ENCODE peak calls at places on chromosomes 13 and 19, in four cellular contexts. G is T-helper 9 cell, L is amygdala, U is NCI-H146. K is an unnamed sample.

GRCh38 chr19:54694648-54695047 is 29.6 kb upstream of the KIR3DL3 start:
- DNase-seq in L (no peak), G (no peak), U (no peak), K (no peak)

GRCh38 chr19:32367948-32368536 is 22.6 kb downstream of the ZNF507 start:
- DNase-seq in U (no peak), G (no peak), L (no peak), K (no peak)

GRCh38 chr13:72004975-72005374 is 138.0 kb upstream of the DACH1 start:
- DNase-seq in U (no peak), G (no peak), L (no peak), K (no peak)

GRCh38 chr19:31100945-31101344 is 248.3 kb downstream of the TSHZ3 start:
- DNase-seq in U (no peak), L (no peak), G (no peak), K (no peak)

GRCh38 chr13:43545317-43545874 is 241.4 kb downstream of the ENOX1 start:
- DNase-seq in G (no peak), L (no peak), U (no peak), K (no peak)

GRCh38 chr13:80463673-80464352 is 122.9 kb upstream of the SPRY2 start:
- DNase-seq in L (no peak), U (no peak), G (no peak), K (no peak)

GRCh38 chr13:100875392-100876043 is 200.9 kb upstream of the TMTC4 start:
- DNase-seq in G (no peak), L (no peak), U (no peak), K (no peak)

GRCh38 chr19:41161903-41162302 is 31.1 kb upstream of the CYP2S1 start:
- DNase-seq in U (no peak), G (no peak), L (no peak), K (no peak)

GRCh38 chr19:5354403-5354802 is 13.8 kb upstream of the PTPRS start:
- DNase-seq in U (no peak), G (no peak), L (no peak), K (no peak)

GRCh38 chr13:31909889-31910551 is 121.6 kb upstream of the FRY start:
- DNase-seq in G (peak; percentile 55), L (no peak), U (peak; percentile 78), K (no peak)

GRCh38 chr19:51461723-51462161 is 3.5 kb upstream of the SIGLEC8 start:
- DNase-seq in U (no peak), G (no peak), L (no peak), K (no peak)

GRCh38 chr13:21365574-21365973 is 93.5 kb downstream of the ZDHHC20 start:
- DNase-seq in L (no peak), G (no peak), U (no peak), K (no peak)

GRCh38 chr19:6739884-6740588 is 556 bp downstream of the TRIP10 start:
- DNase-seq in L (no peak), G (peak; percentile 19), U (peak; percentile 18), K (no peak)

GRCh38 chr13:94033098-94033497 is 446.4 kb downstream of the DCT start:
- DNase-seq in U (no peak), L (no peak), G (no peak), K (no peak)

GRCh38 chr19:33712268-33712667 is 84.4 kb upstream of the KCTD15 start:
- DNase-seq in L (no peak), G (no peak), U (no peak), K (no peak)

GRCh38 chr19:16136185-16137067 is 7.1 kb upstream of the HSH2D start:
- DNase-seq in U (peak; percentile 54), G (no peak), L (no peak), K (no peak)

GRCh38 chr19:31894451-31894850 is 451.0 kb upstream of the ZNF507 start:
- DNase-seq in G (no peak), U (no peak), L (no peak), K (no peak)

GRCh38 chr19:6568816-6569215 is 22.1 kb downstream of the CD70 start:
- DNase-seq in U (no peak), L (no peak), G (no peak), K (no peak)

GRCh38 chr19:54448037-54448773 is 794 bp upstream of the LENG8 start:
- DNase-seq in G (no peak), L (no peak), U (peak; percentile 61), K (no peak)

GRCh38 chr19:17681505-17682125 is 6.5 kb downstream of the UNC13A start:
- DNase-seq in L (no peak), U (no peak), G (peak; percentile 28), K (no peak)

GRCh38 chr19:33497151-33497777 is 24.3 kb downstream of the PEPD start:
- DNase-seq in L (no peak), G (no peak), U (no peak), K (no peak)

GRCh38 chr19:13132471-13133166 is 14.6 kb downstream of the NACC1 start:
- DNase-seq in G (no peak), U (no peak), L (no peak), K (no peak)

GRCh38 chr13:102599451-102600012 is 2.7 kb downstream of the TPP2 start:
- DNase-seq in G (no peak), U (no peak), L (no peak), K (no peak)

GRCh38 chr13:32577032-32577431 is 9.2 kb upstream of the PDS5B start:
- DNase-seq in G (no peak), U (no peak), L (no peak), K (no peak)

GRCh38 chr19:18091217-18091608 is 4.5 kb upstream of the IL12RB1 start:
- DNase-seq in G (peak; percentile 73), U (no peak), L (no peak), K (peak; percentile 34)

K was measured in activated gamma-delta T cell.